ENCODE peak calls at places on chromosomes 16 and 17, in six cellular contexts. T is nucleus accumbens, J is AG04450, H is NCI-H146, D is MCF 10A, L is hepatic stellate cell. Q is an unnamed sample.

GRCh38 chr16:57128787-57129389 is 36.5 kb downstream of the CPNE2 start:
- DNase-seq in J (no peak), L (no peak), H (no peak), T (no peak), D (no peak), Q (peak; percentile 67)

GRCh38 chr16:81445143-81445922 is 725 bp downstream of the CMIP start:
- DNase-seq in J (no peak), H (peak; percentile 26), L (peak; percentile 73), T (no peak), D (peak; percentile 30), Q (no peak)

GRCh38 chr17:75442168-75443103 is 14.0 kb upstream of the TMEM94 start:
- DNase-seq in D (no peak), T (no peak), J (no peak), L (no peak), H (no peak), Q (no peak)

GRCh38 chr17:68291836-68292688 is 767 bp downstream of the ARSG start:
- DNase-seq in T (peak; percentile 73), H (peak; percentile 74), J (no peak), D (peak; percentile 73), L (peak; percentile 86), Q (peak; percentile 94)

GRCh38 chr16:57845115-57845514 is 42.8 kb upstream of the KIFC3 start:
- DNase-seq in H (no peak), T (no peak), D (no peak), L (no peak), J (no peak), Q (no peak)

GRCh38 chr17:28827672-28828071 is 14.9 kb downstream of the FAM222B start:
- DNase-seq in J (no peak), T (no peak), L (no peak), D (no peak), H (no peak), Q (no peak)

GRCh38 chr17:18018411-18018921 is 20.5 kb downstream of the ATPAF2 start:
- DNase-seq in D (no peak), L (no peak), T (no peak), J (no peak), H (no peak), Q (no peak)

GRCh38 chr16:11614587-11615175 is 28.0 kb upstream of the LITAF start:
- DNase-seq in H (no peak), D (no peak), L (no peak), T (no peak), J (no peak), Q (no peak)

GRCh38 chr17:79970576-79971068 is 65.0 kb downstream of the TBC1D16 start:
- DNase-seq in L (no peak), J (no peak), D (peak; percentile 64), T (peak; percentile 15), H (peak; percentile 26), Q (peak; percentile 49)

GRCh38 chr16:89890200-89890599 is 16.8 kb downstream of the TCF25 start:
- DNase-seq in H (no peak), L (no peak), J (no peak), T (no peak), D (no peak), Q (no peak)

GRCh38 chr17:79137015-79137770 is 62.6 kb downstream of the ENGASE start:
- DNase-seq in H (peak; percentile 18), J (no peak), L (no peak), T (no peak), D (no peak), Q (no peak)

GRCh38 chr16:8644513-8645140 is 23.1 kb downstream of the METTL22 start:
- DNase-seq in D (no peak), J (no peak), L (no peak), H (no peak), T (no peak), Q (no peak)

GRCh38 chr17:73952498-73953205 is 250.8 kb upstream of the RPL38 start:
- DNase-seq in J (no peak), D (no peak), L (no peak), H (peak; percentile 29), T (no peak), Q (peak; percentile 30)

GRCh38 chr17:83203472-83204221 is 124.2 kb downstream of the METRNL start:
- DNase-seq in L (no peak), H (no peak), T (no peak), D (no peak), J (no peak), Q (no peak)

GRCh38 chr17:3810019-3810418 is 9.0 kb upstream of the ITGAE start:
- DNase-seq in D (no peak), L (no peak), H (no peak), T (no peak), J (no peak), Q (no peak)

GRCh38 chr16:31177136-31177535 is 2.8 kb upstream of the FUS start:
- DNase-seq in H (no peak), D (peak; percentile 57), T (no peak), L (no peak), J (no peak), Q (peak; percentile 14)

GRCh38 chr16:90078594-90078895 is 1.4 kb upstream of the PRDM7 start:
- DNase-seq in J (no peak), T (no peak), H (no peak), D (no peak), L (no peak), Q (no peak)

GRCh38 chr16:9094008-9094846 is 2.8 kb downstream of the HAPSTR1 start:
- DNase-seq in D (no peak), L (no peak), T (no peak), J (no peak), H (no peak), Q (no peak)

GRCh38 chr16:50267651-50268050 is 1.3 kb downstream of the ADCY7 start:
- DNase-seq in H (no peak), T (no peak), L (no peak), J (no peak), D (no peak), Q (peak; percentile 44)

GRCh38 chr16:69089091-69089912 is 16.2 kb upstream of the HAS3 start:
- DNase-seq in D (no peak), T (peak; percentile 37), H (no peak), L (no peak), J (no peak), Q (no peak)

GRCh38 chr17:31495049-31495885 is 103.8 kb downstream of the RAB11FIP4 start:
- DNase-seq in D (peak; percentile 23), H (no peak), T (no peak), L (no peak), J (no peak), Q (no peak)

GRCh38 chr16:75702247-75702646 is 986 bp upstream of the DUXB start:
- DNase-seq in J (no peak), H (no peak), D (peak; percentile 47), T (no peak), L (no peak), Q (no peak)

GRCh38 chr16:87436225-87437172 is 44.4 kb downstream of the MAP1LC3B start:
- DNase-seq in T (no peak), L (peak; percentile 40), D (no peak), J (no peak), H (no peak), Q (no peak)

GRCh38 chr17:68993112-68993511 is 37.9 kb upstream of the ABCA8 start:
- DNase-seq in L (peak; percentile 4), D (peak; percentile 76), J (no peak), T (no peak), H (no peak), Q (no peak)

GRCh38 chr17:41772218-41772585 is 14.3 kb downstream of the JUP start:
- DNase-seq in T (no peak), L (no peak), D (no peak), H (no peak), J (no peak), Q (no peak)

GRCh38 chr16:67112591-67113399 is 3.1 kb downstream of the PHAF1 start:
- DNase-seq in H (no peak), T (no peak), J (no peak), D (no peak), L (no peak), Q (no peak)

GRCh38 chr17:3582921-3583320 is 25.3 kb upstream of the TRPV3 start:
- DNase-seq in L (no peak), T (no peak), D (no peak), J (no peak), H (no peak), Q (no peak)

Q was measured in T-cell.